ENCODE peak calls at places on chromosomes 16 and 17, in six cellular contexts. E is A549, H is tibial nerve, L is ovary, A is H1, I is SK-N-SH. W is an unnamed sample.

GRCh38 chr17:1727876-1728630 is 3.5 kb downstream of the WDR81 start:
- DNase-seq in I (peak; percentile 16), A (no peak), E (no peak), H (no peak), L (peak; percentile 33), W (no peak)

GRCh38 chr16:17125671-17126070 is 345.1 kb downstream of the XYLT1 start:
- DNase-seq in L (no peak), I (no peak), H (no peak), E (no peak), A (no peak), W (no peak)

GRCh38 chr17:35766903-35767510 is 6.3 kb downstream of the C17orf50 start:
- DNase-seq in L (no peak), H (no peak), A (no peak), E (peak; percentile 85), I (peak; percentile 81), W (no peak)

GRCh38 chr17:47700471-47701449 is 6.8 kb downstream of the TBKBP1 start:
- DNase-seq in E (no peak), L (no peak), H (no peak), A (no peak), I (no peak), W (peak; percentile 49)

GRCh38 chr16:84482001-84482891 is 22.2 kb downstream of the MEAK7 start:
- DNase-seq in H (no peak), E (no peak), L (no peak), I (peak; percentile 66), A (peak; percentile 33), W (no peak)

GRCh38 chr17:27526603-27527002 is 70.4 kb downstream of the KSR1 start:
- DNase-seq in A (no peak), E (no peak), I (no peak), H (no peak), L (peak; percentile 53), W (no peak)

GRCh38 chr16:25256821-25257503 is 683 bp downstream of the ZKSCAN2 start:
- DNase-seq in I (peak; percentile 58), L (peak; percentile 28), A (no peak), E (peak; percentile 31), H (no peak), W (no peak)

GRCh38 chr17:7650509-7651096 is at the start of gene ATP1B2:
- DNase-seq in I (peak; percentile 95), E (peak; percentile 90), A (peak; percentile 90), H (peak; percentile 25), L (peak; percentile 90), W (no peak)

GRCh38 chr17:27226611-27227234 is 67.2 kb upstream of the WSB1 start:
- DNase-seq in I (no peak), A (no peak), H (no peak), L (no peak), E (no peak), W (no peak)

GRCh38 chr16:81595676-81596292 is 151.2 kb downstream of the CMIP start:
- DNase-seq in H (no peak), E (no peak), A (no peak), L (no peak), I (no peak), W (no peak)

GRCh38 chr16:18803569-18804462 is 2.5 kb upstream of the ARL6IP1 start:
- DNase-seq in I (no peak), L (no peak), E (no peak), A (no peak), H (no peak), W (no peak)
- TF ChIP-seq EP300 in I (no peak), L (no peak), E (no peak), A (no peak), H (no peak), W (no peak)

DNA sequence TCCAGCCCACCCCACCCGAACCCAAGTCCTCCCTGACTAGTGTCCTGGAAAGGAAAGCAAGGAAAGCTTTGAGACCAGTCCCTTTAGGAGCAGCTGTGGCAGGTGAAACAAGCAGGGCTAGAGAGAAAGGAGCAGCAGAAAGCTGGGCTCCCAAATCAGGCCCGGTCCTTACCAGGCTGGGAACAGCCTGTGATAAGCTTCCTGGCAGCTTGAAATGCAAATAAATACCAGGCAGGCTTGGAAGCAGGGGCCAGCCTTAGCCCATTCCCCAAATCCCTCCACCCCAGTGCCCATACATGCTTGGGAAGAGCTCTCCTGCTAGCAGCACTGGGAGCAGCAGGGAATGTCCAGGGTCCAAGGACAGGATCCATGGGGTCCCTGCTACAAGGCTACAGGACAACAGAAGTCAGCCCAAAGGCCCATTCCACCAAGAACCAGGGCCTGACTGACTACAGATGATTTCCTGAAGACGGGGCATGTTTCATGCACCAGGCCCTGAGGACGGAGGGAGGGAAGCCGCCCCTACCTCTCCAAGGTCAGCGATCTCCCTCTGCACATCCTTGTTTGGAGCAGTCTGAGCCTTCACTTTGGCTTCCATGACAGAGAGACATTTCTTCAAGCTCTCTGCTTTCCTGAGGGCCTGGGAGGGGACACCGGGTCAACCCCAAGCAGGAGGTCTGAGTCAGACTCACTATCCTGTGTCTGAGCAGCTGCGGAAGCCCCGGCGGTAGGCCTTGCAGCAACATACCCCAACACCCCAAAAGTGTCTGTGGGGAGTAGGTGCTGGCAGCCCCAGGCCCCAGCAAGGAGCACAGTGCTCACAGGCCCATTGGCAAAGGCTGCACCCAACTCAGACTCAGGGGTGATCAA is 2.6 kb upstream of the EXOSC6 start:
- DNase-seq in L (no peak), H (no peak), E (no peak), I (no peak), A (no peak), W (no peak)
- TF ChIP-seq CTCF in L (no peak), H (no peak), E (no peak), I (peak; percentile 4), A (no peak), W (no peak)

DNA sequence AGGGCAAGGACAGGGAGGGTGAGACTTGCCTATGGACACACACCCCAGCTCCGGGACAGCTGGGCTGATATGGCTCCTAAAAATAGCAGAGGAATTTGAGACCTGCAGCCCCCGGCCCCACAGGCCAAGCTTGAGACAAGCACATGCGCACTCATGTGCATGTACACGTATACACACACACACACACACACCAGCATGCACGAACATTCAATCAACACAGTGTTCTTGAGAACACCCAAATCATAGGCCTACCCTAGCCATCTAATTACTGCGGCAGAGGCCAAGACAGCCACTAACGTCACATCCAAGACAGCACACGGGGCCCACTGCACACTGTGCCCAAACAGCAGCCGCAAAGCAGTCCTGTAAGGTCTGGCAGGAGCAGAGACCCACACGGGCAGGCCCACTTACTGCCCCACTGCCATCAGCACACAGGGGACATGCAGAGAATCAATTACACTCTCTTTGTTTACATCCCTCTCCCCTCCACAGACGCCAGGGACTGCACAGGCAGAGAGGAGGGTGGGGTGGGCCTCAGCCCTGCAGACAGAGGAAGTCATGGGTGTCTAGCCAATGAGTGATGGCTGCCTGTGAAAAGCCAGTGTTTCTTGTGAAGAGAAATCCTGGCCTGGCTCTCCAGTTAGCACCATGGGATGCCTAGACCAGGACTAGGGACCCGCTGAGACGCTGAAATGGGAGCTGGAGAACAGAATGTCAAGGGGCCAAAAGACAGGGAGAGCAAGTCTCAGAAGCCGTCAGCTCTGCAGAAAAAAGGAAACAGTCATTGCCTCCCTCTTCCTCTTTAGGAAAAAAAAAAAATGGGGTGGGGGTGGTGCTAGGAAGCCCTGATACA is 39.3 kb downstream of the MYO18A start:
- DNase-seq in A (no peak), E (no peak), I (peak; percentile 73), L (no peak), H (no peak), W (no peak)
- H3K4me1 ChIP-seq in A (peaks cover 30% of the 10 kb centered on the region), E (peaks cover 55% of the 10 kb centered on the region), I (peaks cover 51% of the 10 kb centered on the region), L (peaks cover 11% of the 10 kb centered on the region), H (peaks cover 40% of the 10 kb centered on the region), W (peaks cover 63% of the 10 kb centered on the region)

DNA sequence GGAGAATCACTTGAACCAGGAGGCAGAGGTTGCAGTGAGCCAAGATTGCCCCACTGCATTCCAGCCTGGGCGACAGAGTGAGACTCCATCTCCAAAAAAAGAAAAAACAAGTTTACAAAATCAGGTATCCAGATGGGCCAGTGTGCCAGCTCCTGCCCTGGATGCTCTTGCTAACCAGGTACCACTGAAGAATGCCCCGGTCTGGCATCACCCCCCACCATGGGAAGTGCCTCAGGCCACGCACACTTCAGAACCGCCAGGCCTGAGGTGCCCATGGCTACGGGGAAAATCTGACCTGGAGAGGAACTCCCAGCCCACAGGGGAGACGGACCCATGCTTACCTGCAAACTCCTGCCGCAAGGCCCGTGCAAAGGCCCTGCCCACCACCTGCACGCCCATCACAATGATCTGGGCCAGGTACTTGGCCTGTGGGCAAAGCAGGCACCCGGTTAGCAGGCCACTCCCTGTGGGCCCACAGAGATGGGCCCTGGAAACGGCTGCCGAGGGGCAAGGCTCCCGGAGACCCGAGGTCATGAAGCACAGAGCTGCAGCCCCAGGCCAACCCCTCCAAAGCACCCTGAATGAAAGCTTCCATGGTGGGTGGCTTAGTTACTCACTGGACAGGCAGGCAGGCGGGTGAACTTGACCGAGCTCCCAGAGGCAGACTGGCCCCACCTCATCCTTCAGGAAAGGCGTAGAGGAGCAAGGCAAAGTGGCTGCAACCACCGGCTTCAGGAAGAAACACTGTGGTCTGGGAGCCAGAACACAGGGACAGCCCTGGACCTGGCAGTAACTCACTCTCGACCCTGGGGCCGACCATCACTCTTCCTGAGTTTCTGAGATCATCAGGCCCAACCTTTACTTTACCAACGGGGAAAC is 8.0 kb downstream of the PAM16 start:
- DNase-seq in A (no peak), L (no peak), H (no peak), I (no peak), E (no peak), W (no peak)
- TF ChIP-seq EP300 in A (no peak), L (no peak), H (no peak), I (no peak), E (no peak), W (no peak)

GRCh38 chr16:66167564-66168291 is 198.8 kb upstream of the CDH5 start:
- DNase-seq in I (no peak), E (no peak), H (no peak), A (no peak), L (peak; percentile 31), W (peak; percentile 59)
- TF ChIP-seq CTCF in I (peak; percentile 21), E (no peak), H (no peak), A (peak; percentile 66), L (no peak), W (no peak)

GRCh38 chr16:49495596-49496355 is 122.2 kb downstream of the C16orf78 start:
- DNase-seq in I (no peak), L (no peak), A (no peak), H (no peak), E (no peak), W (peak; percentile 53)

GRCh38 chr16:49498241-49499017 is 124.8 kb downstream of the C16orf78 start:
- DNase-seq in A (no peak), I (no peak), L (no peak), E (no peak), H (no peak), W (peak; percentile 6)

GRCh38 chr16:49497466-49497865 is 123.9 kb downstream of the C16orf78 start:
- DNase-seq in H (no peak), E (no peak), I (no peak), L (no peak), A (no peak), W (peak; percentile 17)

GRCh38 chr16:49495151-49495566 is 121.6 kb downstream of the C16orf78 start:
- DNase-seq in L (no peak), A (no peak), I (no peak), H (no peak), E (no peak), W (peak; percentile 13)

DNA sequence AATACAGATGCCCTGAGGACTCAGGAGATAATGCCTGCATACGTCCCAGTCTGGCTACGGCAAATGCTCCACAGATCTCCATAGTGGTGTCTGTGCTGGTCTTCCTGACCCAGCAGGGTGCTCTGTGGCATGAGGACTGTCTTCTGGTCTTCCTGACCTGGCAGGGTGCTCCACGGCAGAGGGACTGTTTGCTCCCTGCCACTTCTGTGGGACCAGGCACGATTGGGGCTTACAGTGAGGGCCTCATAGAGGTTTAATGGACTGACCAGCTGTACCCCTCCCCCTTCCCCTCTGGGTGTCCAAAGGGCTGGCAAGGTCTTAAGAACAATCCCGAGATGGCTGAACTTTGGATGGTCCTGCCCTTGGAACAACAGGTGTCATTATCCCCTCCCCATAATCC is 123.1 kb downstream of the C16orf78 start:
- DNase-seq in H (no peak), I (no peak), E (no peak), A (no peak), L (no peak), W (peak; percentile 27)
- H3K4me1 ChIP-seq in H (no peaks in the 10 kb centered on the region), I (peaks cover 23% of the 10 kb centered on the region), E (no peaks in the 10 kb centered on the region), A (peaks cover 9% of the 10 kb centered on the region), L (peaks cover 3% of the 10 kb centered on the region), W (peaks cover 10% of the 10 kb centered on the region)